ENCODE peak calls at places on chromosomes 16 and 17, in ten cellular contexts. R, C, L, E, F, P, B, Q, V and I are unnamed samples.

GRCh38 chr16:4654387-4654901 is 29.8 kb downstream of the MGRN1 start:
- DNase-seq in B (no peak), Q (no peak), C (peak; percentile 77), R (no peak), E (no peak), P (no peak), V (no peak), L (no peak), F (no peak), I (peak; percentile 46)

GRCh38 chr17:48070195-48070594 is 22.0 kb downstream of the NFE2L1 start:
- DNase-seq in C (no peak), E (no peak), R (no peak), F (no peak), P (no peak), L (no peak), V (no peak), B (no peak), Q (no peak), I (no peak)

GRCh38 chr17:38890410-38890746 is 20.5 kb downstream of the LASP1 start:
- DNase-seq in V (no peak), P (no peak), B (no peak), E (no peak), F (no peak), L (no peak), C (no peak), Q (no peak), R (no peak), I (no peak)

GRCh38 chr17:13582776-13583414 is 18.8 kb downstream of the HS3ST3A1 start:
- DNase-seq in L (no peak), P (no peak), Q (no peak), E (no peak), V (no peak), B (no peak), C (no peak), F (no peak), R (no peak), I (no peak)

GRCh38 chr17:66951605-66951953 is 12.9 kb upstream of the CACNG4 start:
- DNase-seq in B (no peak), C (no peak), L (no peak), P (no peak), F (no peak), R (no peak), V (no peak), E (peak; percentile 50), Q (no peak), I (peak; percentile 37)

GRCh38 chr17:14942511-14943185 is 322.5 kb downstream of the PMP22 start:
- DNase-seq in B (no peak), V (no peak), F (no peak), P (no peak), C (no peak), R (no peak), L (no peak), E (peak; percentile 11), Q (no peak), I (no peak)

GRCh38 chr17:6157716-6158115 is 87.5 kb downstream of the WSCD1 start:
- DNase-seq in L (no peak), C (no peak), V (no peak), Q (no peak), P (no peak), B (no peak), F (no peak), E (no peak), R (no peak), I (no peak)

GRCh38 chr17:79393358-79394038 is 217.4 kb downstream of the RBFOX3 start:
- DNase-seq in P (peak; percentile 70), Q (peak; percentile 74), V (peak; percentile 68), E (peak; percentile 69), F (peak; percentile 90), B (peak; percentile 85), L (peak; percentile 70), R (peak; percentile 76), C (peak; percentile 74), I (peak; percentile 90)

DNA sequence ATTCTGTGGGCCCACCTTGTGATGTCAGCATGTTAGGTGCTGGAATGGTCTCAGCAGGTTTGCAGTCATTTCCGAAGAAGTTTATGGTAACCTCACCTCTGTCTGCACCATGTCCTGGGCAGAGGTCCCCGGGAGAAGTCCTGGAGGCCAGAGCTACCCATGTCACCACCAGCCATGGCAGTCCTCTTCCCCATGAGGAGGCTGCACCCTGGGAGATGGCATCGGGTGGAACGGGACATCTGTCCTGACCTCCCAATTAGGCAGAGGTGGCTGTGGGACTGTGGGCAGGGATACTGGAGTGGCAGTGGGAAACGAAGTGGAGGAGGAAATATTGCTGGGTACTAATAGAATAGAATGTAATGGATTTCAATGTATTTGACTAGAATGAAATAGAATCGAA is 511.8 kb upstream of the WSB1 start:
- DNase-seq in V (no peak), B (peak; percentile 51), F (no peak), C (no peak), Q (no peak), E (no peak), P (peak; percentile 22), L (no peak), R (no peak), I (no peak)
- H3K9me3 ChIP-seq in V (peaks cover 6% of the 10 kb centered on the region), B (peaks cover 21% of the 10 kb centered on the region), F (peaks cover 42% of the 10 kb centered on the region), C (peaks cover 14% of the 10 kb centered on the region), Q (peaks cover 3% of the 10 kb centered on the region), E (peaks cover 37% of the 10 kb centered on the region), P (peaks cover 79% of the 10 kb centered on the region), L (no peaks in the 10 kb centered on the region), R (peaks cover 12% of the 10 kb centered on the region), I (peaks cover 17% of the 10 kb centered on the region)

GRCh38 chr17:28320215-28321061 is 1.4 kb downstream of the TMEM97 start:
- DNase-seq in B (no peak), L (no peak), R (no peak), E (no peak), F (no peak), V (no peak), P (no peak), C (peak; percentile 17), Q (no peak), I (no peak)

GRCh38 chr17:28318759-28319660 is at the start of gene TMEM97:
- DNase-seq in P (peak; percentile 97), R (peak; percentile 98), E (peak; percentile 98), C (peak; percentile 97), L (peak; percentile 90), V (peak; percentile 94), Q (peak; percentile 96), B (peak; percentile 97), F (peak; percentile 97), I (peak; percentile 98)

GRCh38 chr17:28315846-28316705 is 2.9 kb upstream of the TMEM97 start:
- DNase-seq in E (no peak), B (no peak), R (no peak), C (no peak), L (no peak), Q (no peak), P (no peak), V (no peak), F (no peak), I (no peak)

GRCh38 chr17:28317099-28317964 is 1.7 kb upstream of the TMEM97 start:
- DNase-seq in R (no peak), V (no peak), L (no peak), F (no peak), Q (no peak), C (no peak), P (no peak), B (no peak), E (no peak), I (no peak)

DNA sequence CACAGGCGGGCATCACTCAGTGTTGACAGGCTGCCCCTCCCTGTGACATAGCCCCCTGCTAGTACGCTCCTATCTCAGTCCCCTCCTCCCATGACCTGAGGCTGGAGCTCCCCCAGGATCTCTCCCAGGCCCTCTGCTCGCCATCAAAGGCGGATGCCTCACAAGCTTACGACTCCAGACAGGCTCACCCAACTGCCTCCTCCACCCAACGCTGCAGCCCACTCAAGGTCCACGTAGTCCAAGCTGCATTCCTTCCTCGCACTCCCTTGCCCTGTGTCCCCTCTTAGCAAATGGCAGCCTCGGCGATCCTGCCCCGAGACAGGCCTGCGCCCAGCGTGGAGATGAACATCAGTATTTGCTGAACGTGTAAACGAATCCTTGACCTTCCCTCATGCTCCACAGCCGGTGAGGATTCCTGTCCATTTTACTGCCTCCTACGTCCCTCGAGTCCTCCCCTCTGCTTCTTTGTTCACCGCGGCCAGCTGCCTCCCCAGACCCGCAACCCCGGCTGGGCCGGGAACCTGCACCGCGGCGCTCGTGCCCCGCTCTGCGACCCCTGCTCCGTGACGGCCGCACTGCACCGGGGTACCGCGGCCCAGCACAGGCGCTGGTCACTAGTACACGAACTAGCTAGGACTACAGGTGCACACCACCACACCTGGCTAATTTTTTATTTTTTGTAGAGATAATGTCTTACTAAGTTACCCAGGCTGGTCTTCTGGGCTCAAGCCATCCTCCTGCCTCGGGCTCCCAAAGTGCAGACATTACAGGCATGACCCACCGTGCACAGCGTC is 838 bp upstream of the TMEM97 start:
- DNase-seq in P (no peak), R (no peak), C (no peak), E (no peak), B (no peak), F (peak; percentile 64), V (no peak), L (no peak), Q (no peak), I (no peak)
- H3K9me3 ChIP-seq in P (no peaks in the 10 kb centered on the region), R (no peaks in the 10 kb centered on the region), C (no peaks in the 10 kb centered on the region), E (no peaks in the 10 kb centered on the region), B (no peaks in the 10 kb centered on the region), F (no peaks in the 10 kb centered on the region), V (no peaks in the 10 kb centered on the region), L (no peaks in the 10 kb centered on the region), Q (no peaks in the 10 kb centered on the region), I (no peaks in the 10 kb centered on the region)

GRCh38 chr17:7354262-7354781 is 634 bp upstream of the TMEM95 start:
- DNase-seq in P (no peak), C (no peak), F (peak; percentile 62), E (peak; percentile 42), L (no peak), R (peak; percentile 32), V (no peak), Q (no peak), B (no peak), I (peak; percentile 75)

GRCh38 chr17:7351665-7352558 is at the start of gene KCTD11:
- DNase-seq in P (peak; percentile 95), E (peak; percentile 91), Q (peak; percentile 91), B (peak; percentile 97), V (peak; percentile 75), R (peak; percentile 94), C (peak; percentile 91), L (peak; percentile 88), F (peak; percentile 96), I (peak; percentile 95)

GRCh38 chr17:7352559-7352889 is 562 bp downstream of the KCTD11 start:
- DNase-seq in E (no peak), Q (no peak), L (no peak), R (no peak), F (no peak), B (no peak), P (no peak), C (no peak), V (no peak), I (no peak)

GRCh38 chr17:7355053-7355452 is at the start of gene TMEM95:
- DNase-seq in V (no peak), F (no peak), P (peak; percentile 62), Q (peak; percentile 65), E (no peak), C (no peak), R (peak; percentile 41), B (no peak), L (peak; percentile 47), I (peak; percentile 54)

DNA sequence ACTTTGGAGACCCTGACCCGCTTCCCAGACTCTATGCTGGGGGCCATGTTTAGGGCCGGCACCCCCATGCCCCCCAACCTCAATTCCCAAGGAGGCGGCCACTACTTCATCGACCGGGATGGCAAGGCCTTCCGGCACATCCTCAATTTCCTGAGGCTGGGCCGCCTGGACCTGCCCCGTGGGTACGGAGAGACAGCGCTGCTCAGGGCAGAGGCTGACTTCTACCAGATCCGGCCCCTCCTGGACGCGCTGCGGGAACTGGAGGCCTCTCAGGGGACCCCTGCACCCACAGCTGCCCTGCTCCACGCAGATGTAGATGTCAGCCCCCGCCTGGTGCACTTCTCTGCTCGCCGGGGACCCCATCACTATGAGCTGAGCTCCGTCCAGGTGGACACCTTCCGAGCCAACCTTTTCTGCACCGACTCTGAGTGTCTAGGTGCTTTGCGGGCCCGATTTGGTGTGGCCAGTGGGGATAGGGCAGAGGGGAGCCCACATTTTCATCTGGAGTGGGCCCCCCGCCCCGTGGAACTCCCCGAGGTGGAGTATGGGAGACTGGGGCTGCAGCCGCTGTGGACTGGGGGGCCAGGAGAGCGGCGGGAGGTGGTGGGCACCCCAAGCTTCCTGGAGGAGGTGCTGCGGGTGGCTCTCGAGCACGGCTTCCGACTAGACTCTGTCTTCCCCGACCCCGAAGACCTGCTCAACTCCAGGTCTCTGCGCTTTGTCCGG is 1.1 kb downstream of the KCTD11 start:
- DNase-seq in V (no peak), R (no peak), E (no peak), Q (no peak), L (no peak), F (no peak), B (no peak), P (peak; percentile 64), C (no peak), I (peak; percentile 11)
- H3K9me3 ChIP-seq in V (no peaks in the 10 kb centered on the region), R (no peaks in the 10 kb centered on the region), E (no peaks in the 10 kb centered on the region), Q (no peaks in the 10 kb centered on the region), L (no peaks in the 10 kb centered on the region), F (no peaks in the 10 kb centered on the region), B (no peaks in the 10 kb centered on the region), P (no peaks in the 10 kb centered on the region), C (no peaks in the 10 kb centered on the region), I (no peaks in the 10 kb centered on the region)

GRCh38 chr17:69711504-69711903 is 297.0 kb downstream of the MAP2K6 start:
- DNase-seq in E (no peak), F (no peak), C (no peak), B (no peak), L (no peak), R (no peak), Q (no peak), V (no peak), P (no peak), I (no peak)
- H3K9me3 ChIP-seq in E (no peaks in the 10 kb centered on the region), F (no peaks in the 10 kb centered on the region), C (no peaks in the 10 kb centered on the region), B (no peaks in the 10 kb centered on the region), L (no peaks in the 10 kb centered on the region), R (no peaks in the 10 kb centered on the region), Q (no peaks in the 10 kb centered on the region), V (no peaks in the 10 kb centered on the region), P (no peaks in the 10 kb centered on the region), I (no peaks in the 10 kb centered on the region)